ENCODE peak calls at places on chromosomes 1 and 21, in nine cellular contexts. W, F, A, I, N, P, T, S and B are unnamed samples.

GRCh38 chr1:60895167-60896124 is 186.9 kb upstream of the NFIA start:
- DNase-seq in W (no peak), F (no peak), A (peak; percentile 63), I (no peak), N (peak; percentile 63), P (no peak), T (no peak), S (no peak), B (no peak)

GRCh38 chr1:110606784-110607662 is 865 bp upstream of the KCNA2 start:
- DNase-seq in W (no peak), F (no peak), A (peak; percentile 65), I (peak; percentile 22), N (peak; percentile 3), P (no peak), T (no peak), S (no peak), B (no peak)

GRCh38 chr1:203797948-203798347 is 2.5 kb downstream of the ZBED6 start:
- DNase-seq in W (no peak), F (no peak), A (no peak), I (no peak), N (no peak), P (no peak), T (no peak), S (no peak), B (no peak)

GRCh38 chr1:15178571-15179484 is 25.3 kb downstream of the TMEM51 start:
- DNase-seq in W (no peak), F (peak; percentile 90), A (no peak), I (no peak), N (peak; percentile 96), P (peak; percentile 97), T (no peak), S (no peak), B (no peak)

GRCh38 chr1:205356424-205357151 is at the start of gene KLHDC8A:
- DNase-seq in W (no peak), F (no peak), A (peak; percentile 76), I (peak; percentile 70), N (peak; percentile 51), P (no peak), T (no peak), S (no peak), B (no peak)

GRCh38 chr1:174397261-174397660 is 50.5 kb upstream of the GPR52 start:
- DNase-seq in W (no peak), F (no peak), A (no peak), I (no peak), N (peak; percentile 70), P (peak; percentile 54), T (no peak), S (no peak), B (no peak)

GRCh38 chr1:21262282-21263051 is 27.8 kb downstream of the ECE1 start:
- DNase-seq in W (no peak), F (no peak), A (peak; percentile 50), I (peak; percentile 94), N (peak; percentile 89), P (peak; percentile 95), T (peak; percentile 97), S (peak; percentile 63), B (no peak)

GRCh38 chr1:218886472-218886871 is 287.2 kb upstream of the LYPLAL1 start:
- DNase-seq in W (no peak), F (no peak), A (no peak), I (peak; percentile 83), N (peak; percentile 54), P (peak; percentile 47), T (no peak), S (peak; percentile 19), B (no peak)

GRCh38 chr1:37919277-37919676 is 27.6 kb downstream of the INPP5B start:
- DNase-seq in W (no peak), F (no peak), A (peak; percentile 46), I (no peak), N (peak; percentile 15), P (peak; percentile 41), T (no peak), S (no peak), B (no peak)

GRCh38 chr1:110308247-110308646 is 30.9 kb upstream of the RBM15 start:
- DNase-seq in W (no peak), F (no peak), A (no peak), I (no peak), N (peak; percentile 94), P (peak; percentile 87), T (no peak), S (no peak), B (no peak)

GRCh38 chr1:178578541-178578940 is 65.6 kb downstream of the TEX35 start:
- DNase-seq in W (no peak), F (no peak), A (no peak), I (no peak), N (no peak), P (no peak), T (no peak), S (no peak), B (no peak)

GRCh38 chr1:58884706-58885661 is 101.1 kb upstream of the JUN start:
- DNase-seq in W (no peak), F (no peak), A (no peak), I (peak; percentile 74), N (no peak), P (no peak), T (no peak), S (no peak), B (no peak)
- TF ChIP-seq CTCF in W (no peak), F (no peak), A (no peak), I (no peak), N (no peak), P (no peak), T (no peak), S (no peak), B (no peak)

GRCh38 chr21:45109831-45110492 is 35.6 kb downstream of the ADARB1 start:
- DNase-seq in W (peak; percentile 40), F (no peak), A (no peak), I (no peak), N (peak; percentile 29), P (no peak), T (peak; percentile 70), S (peak; percentile 33), B (no peak)

GRCh38 chr21:45108808-45109800 is 34.7 kb downstream of the ADARB1 start:
- DNase-seq in W (no peak), F (no peak), A (no peak), I (no peak), N (no peak), P (no peak), T (no peak), S (no peak), B (no peak)

GRCh38 chr21:45110873-45111624 is 36.7 kb downstream of the ADARB1 start:
- DNase-seq in W (no peak), F (no peak), A (no peak), I (no peak), N (no peak), P (no peak), T (no peak), S (no peak), B (no peak)

GRCh38 chr21:45105906-45106485 is 31.6 kb downstream of the ADARB1 start:
- DNase-seq in W (no peak), F (no peak), A (no peak), I (no peak), N (no peak), P (no peak), T (no peak), S (no peak), B (no peak)

DNA sequence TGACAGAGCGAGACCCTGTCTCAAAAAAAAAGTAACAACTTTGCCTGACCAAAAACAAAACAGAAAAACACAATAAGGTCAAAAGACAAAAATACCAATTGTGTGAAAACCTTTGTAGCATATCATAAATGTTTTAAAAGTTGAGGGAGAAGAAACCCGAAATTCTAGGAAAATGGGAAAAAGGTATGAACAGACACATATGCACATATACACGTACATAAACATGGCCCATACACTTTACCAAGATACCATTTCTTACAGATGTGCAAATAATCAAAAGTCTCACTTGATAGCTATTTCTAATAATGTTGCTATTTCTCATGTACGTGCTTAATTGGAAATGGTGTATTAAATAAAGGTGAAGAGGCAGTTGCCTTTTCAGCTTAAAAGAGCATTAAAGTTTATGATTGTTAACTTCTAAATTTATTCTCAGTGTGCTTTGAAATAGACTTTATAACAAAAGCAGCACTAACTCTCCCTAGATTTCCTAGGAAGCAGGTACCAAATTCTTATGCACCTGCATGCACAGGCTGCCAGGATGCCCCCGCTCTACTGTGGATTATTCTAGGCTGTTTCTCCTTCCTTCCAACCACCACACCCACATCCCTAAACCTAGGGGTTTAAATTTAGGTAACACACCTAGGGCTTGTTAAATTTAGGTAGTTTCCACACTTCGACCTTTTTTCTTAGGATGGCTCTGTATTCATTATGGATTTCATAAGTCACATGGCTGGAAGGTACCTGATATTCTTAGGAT is 33.8 kb downstream of the ADARB1 start:
- DNase-seq in W (no peak), F (no peak), A (no peak), I (no peak), N (no peak), P (no peak), T (no peak), S (no peak), B (no peak)
- H3K27me3 ChIP-seq in W (no peaks in the 10 kb centered on the region), F (no peaks in the 10 kb centered on the region), A (no peaks in the 10 kb centered on the region), I (no peaks in the 10 kb centered on the region), N (no peaks in the 10 kb centered on the region), P (no peaks in the 10 kb centered on the region), T (no peaks in the 10 kb centered on the region), S (no peaks in the 10 kb centered on the region), B (no peaks in the 10 kb centered on the region)

GRCh38 chr1:192879416-192879815 is 70.6 kb downstream of the RGS2 start:
- DNase-seq in W (no peak), F (no peak), A (peak; percentile 21), I (no peak), N (peak; percentile 56), P (peak; percentile 9), T (no peak), S (no peak), B (no peak)
- TF ChIP-seq CTCF in W (no peak), F (no peak), A (no peak), I (no peak), N (no peak), P (no peak), T (no peak), S (no peak), B (no peak)

DNA sequence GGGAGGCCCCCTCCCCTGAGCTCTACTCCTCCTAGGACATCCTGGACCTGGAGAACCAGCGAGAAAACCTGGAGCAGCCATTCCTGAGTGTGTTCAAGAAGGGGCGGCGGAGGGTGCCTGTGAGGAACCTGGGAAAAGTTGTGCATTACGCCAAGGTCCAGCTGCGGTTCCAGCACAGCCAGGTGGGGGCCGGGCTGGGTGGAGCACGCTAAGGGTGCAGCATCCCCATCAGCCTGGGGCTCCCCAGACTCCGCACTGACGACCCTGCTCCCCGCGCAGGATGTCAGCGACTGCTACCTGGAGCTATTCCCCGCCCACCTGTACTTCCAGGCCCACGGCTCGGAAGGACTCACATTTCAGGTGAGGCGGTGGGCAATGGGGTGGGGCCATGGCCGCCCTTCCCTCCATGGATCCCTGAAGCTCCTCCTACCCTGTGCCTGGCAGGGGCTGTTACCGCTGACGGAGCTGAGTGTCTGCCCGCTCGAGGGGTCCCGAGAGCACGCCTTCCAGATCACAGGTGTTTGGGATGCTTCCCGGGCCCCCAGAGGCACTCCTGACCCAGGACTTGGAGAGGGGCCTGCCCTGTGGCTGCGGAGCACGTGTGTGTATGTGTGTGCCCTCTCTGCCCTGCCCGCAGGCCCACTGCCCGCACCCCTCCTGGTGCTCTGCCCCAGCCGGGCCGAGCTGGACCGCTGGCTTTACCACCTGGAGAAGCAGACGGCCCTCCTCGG is 4.1 kb downstream of the PLEKHN1 start:
- DNase-seq in W (no peak), F (no peak), A (no peak), I (no peak), N (no peak), P (no peak), T (no peak), S (no peak), B (no peak)
- H3K27me3 ChIP-seq in W (peaks cover 18% of the 10 kb centered on the region), F (no peaks in the 10 kb centered on the region), A (peaks cover 100% of the 10 kb centered on the region), I (no peaks in the 10 kb centered on the region), N (no peaks in the 10 kb centered on the region), P (peaks cover 5% of the 10 kb centered on the region), T (no peaks in the 10 kb centered on the region), S (peaks cover 69% of the 10 kb centered on the region), B (no peaks in the 10 kb centered on the region)